ENCODE peak calls at places on chromosomes 11 and 22, in four cellular contexts. M is neural progenitor cell, Q is GM23248, D is PC-3. O is an unnamed sample.

GRCh38 chr22:24730864-24731263 is 43.7 kb downstream of the PIWIL3 start:
- DNase-seq in Q (no peak), D (no peak), M (peak), O (no peak)

GRCh38 chr11:69372589-69373250 is 78.8 kb downstream of the MYEOV start:
- DNase-seq in M (no peak), Q (no peak), D (no peak), O (no peak)

GRCh38 chr11:114279778-114280532 is 16.2 kb upstream of the NNMT start:
- DNase-seq in M (no peak), D (peak), Q (peak), O (no peak)

GRCh38 chr22:27727673-27728451 is 73.7 kb downstream of the MN1 start:
- DNase-seq in M (no peak), Q (no peak), D (no peak), O (no peak)

GRCh38 chr11:625636-626319 is 1.0 kb upstream of the CDHR5 start:
- DNase-seq in Q (no peak), M (no peak), D (no peak), O (peak)

GRCh38 chr22:48772286-48772907 is 1055.3 kb downstream of the BRD1 start:
- DNase-seq in D (no peak), M (no peak), Q (no peak), O (no peak)

GRCh38 chr11:12841946-12842630 is 167.0 kb upstream of the RASSF10 start:
- DNase-seq in Q (peak), D (peak), M (peak), O (peak)

GRCh38 chr22:30879398-30879797 is 89.2 kb downstream of the MORC2 start:
- DNase-seq in D (no peak), Q (no peak), M (no peak), O (no peak)

GRCh38 chr11:86931059-86931964 is 23.9 kb downstream of the FZD4 start:
- DNase-seq in M (no peak), Q (no peak), D (no peak), O (no peak)

GRCh38 chr11:79412761-79413160 is 28.1 kb downstream of the TENM4 start:
- DNase-seq in Q (peak), M (no peak), D (no peak), O (no peak)

GRCh38 chr11:80146231-80146630 is 705.4 kb upstream of the TENM4 start:
- DNase-seq in Q (no peak), D (peak), M (no peak), O (no peak)

GRCh38 chr11:67648140-67648795 is 2.3 kb downstream of the ACY3 start:
- DNase-seq in D (no peak), Q (peak), M (peak), O (peak)

GRCh38 chr11:111469200-111469599 is 43.0 kb downstream of the BTG4 start:
- DNase-seq in Q (peak), M (no peak), D (no peak), O (no peak)

GRCh38 chr22:27110985-27111451 is 453.6 kb downstream of the MIAT start:
- DNase-seq in M (peak), Q (peak), D (no peak), O (peak)

GRCh38 chr22:30866811-30867271 is 101.7 kb downstream of the MORC2 start:
- DNase-seq in D (peak), Q (peak), M (peak), O (peak)

GRCh38 chr11:60971520-60971919 is at the start of gene CD6:
- DNase-seq in D (no peak), M (no peak), Q (no peak), O (no peak)

GRCh38 chr11:92473736-92474135 is 249.1 kb downstream of the FAT3 start:
- DNase-seq in D (peak), Q (peak), M (no peak), O (no peak)

GRCh38 chr11:88411265-88411664 is 73.7 kb upstream of the CTSC start:
- DNase-seq in D (peak), Q (peak), M (no peak), O (no peak)

GRCh38 chr11:59669611-59670009 is 773 bp upstream of the PATL1 start:
- DNase-seq in D (peak), M (no peak), Q (peak), O (no peak)

GRCh38 chr22:17824452-17824851 is 50.2 kb upstream of the BID start:
- DNase-seq in M (no peak), Q (no peak), D (no peak), O (no peak)

GRCh38 chr22:24450600-24450999 is 23.2 kb downstream of the ADORA2A start:
- DNase-seq in Q (no peak), D (no peak), M (peak), O (no peak)

GRCh38 chr22:17922925-17923898 is 101.1 kb downstream of the MICAL3 start:
- DNase-seq in M (no peak), Q (peak), D (peak), O (no peak)

GRCh38 chr11:62539238-62539925 is 7.2 kb downstream of the AHNAK start:
- DNase-seq in D (peak), Q (peak), M (peak), O (peak)

GRCh38 chr11:123300874-123301695 is 106.0 kb upstream of the CLMP start:
- DNase-seq in M (no peak), Q (peak), D (peak), O (no peak)

GRCh38 chr11:61747389-61748285 is 4.8 kb upstream of the MYRF start:
- DNase-seq in Q (peak), M (peak), D (peak), O (peak)

GRCh38 chr22:25774575-25775026 is 32.6 kb downstream of the MYO18B start:
- DNase-seq in D (peak), Q (peak), M (peak), O (no peak)

GRCh38 chr11:20596629-20597129 is 2.7 kb upstream of the SLC6A5 start:
- DNase-seq in Q (peak), D (no peak), M (peak), O (no peak)

GRCh38 chr11:84022221-84022620 is 736.1 kb upstream of the CCDC90B start:
- DNase-seq in D (no peak), Q (no peak), M (peak), O (no peak)

GRCh38 chr11:64124147-64124546 is 41.8 kb downstream of the MACROD1 start:
- DNase-seq in M (no peak), Q (no peak), D (peak), O (no peak)

GRCh38 chr11:91795139-91795887 is 429.3 kb upstream of the FAT3 start:
- DNase-seq in Q (no peak), M (no peak), D (peak), O (no peak)

GRCh38 chr11:22666700-22667439 is 459 bp downstream of the GAS2 start:
- DNase-seq in Q (peak), M (peak), D (no peak), O (peak)

GRCh38 chr11:17263803-17264202 is 12.7 kb upstream of the NUCB2 start:
- DNase-seq in M (no peak), D (peak), Q (peak), O (no peak)

GRCh38 chr22:23278883-23279675 is 98.8 kb downstream of the BCR start:
- DNase-seq in M (no peak), Q (peak), D (peak), O (no peak)

GRCh38 chr11:68632802-68633201 is 51.5 kb upstream of the GAL start:
- DNase-seq in M (peak), Q (peak), D (peak), O (peak)

GRCh38 chr11:36469881-36470802 is 39.9 kb downstream of the TRAF6 start:
- DNase-seq in Q (peak), M (no peak), D (peak), O (no peak)

GRCh38 chr11:6413791-6414231 is 5.1 kb downstream of the APBB1 start:
- DNase-seq in M (no peak), D (no peak), Q (peak), O (no peak)

GRCh38 chr11:77201991-77202841 is 74.2 kb downstream of the MYO7A start:
- DNase-seq in D (no peak), Q (no peak), M (no peak), O (no peak)

GRCh38 chr11:83069441-83070043 is 2.2 kb downstream of the RAB30 start:
- DNase-seq in D (no peak), M (peak), Q (peak), O (no peak)

GRCh38 chr11:2318123-2318522 is 16.3 kb downstream of the TSPAN32 start:
- DNase-seq in M (no peak), D (no peak), Q (no peak), O (no peak)

GRCh38 chr11:103586756-103587155 is 449.7 kb upstream of the DDI1 start:
- DNase-seq in Q (peak), D (peak), M (no peak), O (no peak)

GRCh38 chr22:36296690-36297089 is 43.8 kb downstream of the APOL1 start:
- DNase-seq in M (no peak), Q (no peak), D (no peak), O (no peak)

GRCh38 chr22:36299295-36299694 is 46.4 kb downstream of the APOL1 start:
- DNase-seq in Q (no peak), M (no peak), D (no peak), O (no peak)

GRCh38 chr22:36298601-36299000 is 45.7 kb downstream of the APOL1 start:
- DNase-seq in Q (no peak), M (no peak), D (no peak), O (no peak)

GRCh38 chr22:36298118-36298517 is 45.2 kb downstream of the APOL1 start:
- DNase-seq in D (no peak), Q (no peak), M (no peak), O (no peak)

GRCh38 chr22:36297568-36297967 is 44.6 kb downstream of the APOL1 start:
- DNase-seq in D (no peak), M (no peak), Q (no peak), O (no peak)
- TF ChIP-seq EZH2 in D (no peak), M (no peak), Q (no peak), O (no peak)

DNA sequence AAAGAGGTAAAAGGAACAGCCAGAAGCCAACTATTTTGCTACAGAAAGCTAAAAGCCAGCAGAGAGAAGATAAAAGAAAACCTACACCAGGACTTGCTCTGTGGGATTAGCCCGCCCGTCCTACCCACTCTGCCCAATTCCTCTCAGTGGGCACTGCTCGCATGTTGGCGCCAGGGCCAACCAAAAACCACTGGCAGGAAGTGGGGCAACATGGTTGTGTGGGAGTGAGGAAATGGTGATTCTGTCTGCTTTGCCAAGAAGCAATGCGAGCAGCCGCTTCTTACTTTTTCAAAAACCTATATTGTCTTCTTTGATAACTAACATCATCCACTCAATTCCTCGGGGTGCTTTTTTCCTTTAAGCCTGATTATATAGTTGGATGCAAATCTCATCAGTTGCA is 14.2 kb upstream of the APOA1 start:
- DNase-seq in D (no peak), M (no peak), Q (no peak), O (no peak)
- TF ChIP-seq EZH2phosphoT487 in D (no peak), M (no peak), Q (no peak), O (no peak)

DNA sequence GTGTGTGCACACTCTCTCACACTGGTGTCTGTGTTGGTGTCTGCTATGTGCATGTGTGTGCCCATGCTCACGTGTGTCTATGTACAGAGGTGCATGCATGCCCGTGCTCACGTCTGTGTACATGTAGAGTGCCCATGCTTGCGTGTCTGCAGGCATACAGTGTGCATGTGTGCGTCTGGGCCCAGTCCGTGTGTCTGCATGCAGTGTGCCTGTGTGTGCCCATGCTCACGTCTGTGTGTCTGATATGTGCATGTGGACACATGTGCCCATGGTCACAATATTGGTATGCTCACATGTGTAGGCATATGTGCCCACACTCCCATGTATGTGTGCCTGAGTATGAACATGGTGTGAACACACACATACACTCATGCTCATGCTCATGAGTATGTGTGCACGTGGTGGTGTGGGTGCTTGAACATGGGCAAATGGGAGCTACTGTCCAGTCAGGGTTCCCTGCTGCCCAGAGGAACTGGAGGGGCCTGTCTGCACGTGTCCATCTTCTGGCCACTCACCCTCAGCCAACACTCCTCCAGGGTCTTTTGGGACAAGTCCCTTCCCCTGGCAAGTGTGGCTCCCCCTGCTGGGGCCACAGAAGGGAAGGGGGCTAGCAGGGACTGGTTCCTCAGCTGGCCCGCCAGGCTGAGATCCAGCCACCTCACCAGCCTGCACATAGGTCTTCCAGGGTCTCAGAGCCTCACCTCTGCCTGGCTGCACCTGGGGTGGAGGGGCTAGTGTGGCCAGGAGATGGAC is 7.3 kb upstream of the TBX1 start:
- DNase-seq in M (no peak), Q (no peak), D (no peak), O (no peak)
- TF ChIP-seq EZH2 in M (no peak), Q (no peak), D (no peak), O (no peak)

DNA sequence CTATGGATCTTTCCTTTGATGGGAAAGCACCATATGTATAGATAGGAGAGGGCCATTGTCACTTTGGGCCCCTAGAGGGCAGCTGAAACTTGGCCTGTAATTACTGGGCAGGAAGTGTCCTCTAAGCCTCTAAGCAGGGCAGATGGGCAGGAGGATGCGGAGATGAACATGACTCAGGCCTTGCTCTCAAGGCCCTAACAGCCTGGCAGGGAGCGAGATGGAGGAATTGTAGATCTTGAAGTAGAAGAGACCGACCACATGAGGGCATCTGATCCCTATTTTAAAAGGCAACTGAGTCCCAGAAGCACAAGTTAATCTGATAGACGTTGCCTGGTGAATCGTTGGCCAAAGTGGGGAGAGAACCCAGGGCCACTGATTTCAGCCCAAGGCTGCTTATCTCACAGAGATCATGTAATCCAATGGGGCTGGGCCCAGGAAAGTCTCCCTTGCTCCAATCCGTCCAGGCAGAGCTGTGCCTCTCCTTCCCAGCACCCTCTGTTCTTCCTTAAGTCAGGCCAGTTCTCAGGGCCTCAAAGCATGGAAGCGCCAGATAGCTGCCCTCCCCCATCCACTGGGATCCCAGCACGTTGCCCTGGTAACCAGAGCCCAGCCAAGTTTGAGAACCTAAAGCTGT is 2.5 kb upstream of the SEPTIN3 start:
- DNase-seq in D (peak), Q (peak), M (peak), O (peak)
- TF ChIP-seq EZH2phosphoT487 in D (no peak), Q (no peak), M (no peak), O (no peak)

DNA sequence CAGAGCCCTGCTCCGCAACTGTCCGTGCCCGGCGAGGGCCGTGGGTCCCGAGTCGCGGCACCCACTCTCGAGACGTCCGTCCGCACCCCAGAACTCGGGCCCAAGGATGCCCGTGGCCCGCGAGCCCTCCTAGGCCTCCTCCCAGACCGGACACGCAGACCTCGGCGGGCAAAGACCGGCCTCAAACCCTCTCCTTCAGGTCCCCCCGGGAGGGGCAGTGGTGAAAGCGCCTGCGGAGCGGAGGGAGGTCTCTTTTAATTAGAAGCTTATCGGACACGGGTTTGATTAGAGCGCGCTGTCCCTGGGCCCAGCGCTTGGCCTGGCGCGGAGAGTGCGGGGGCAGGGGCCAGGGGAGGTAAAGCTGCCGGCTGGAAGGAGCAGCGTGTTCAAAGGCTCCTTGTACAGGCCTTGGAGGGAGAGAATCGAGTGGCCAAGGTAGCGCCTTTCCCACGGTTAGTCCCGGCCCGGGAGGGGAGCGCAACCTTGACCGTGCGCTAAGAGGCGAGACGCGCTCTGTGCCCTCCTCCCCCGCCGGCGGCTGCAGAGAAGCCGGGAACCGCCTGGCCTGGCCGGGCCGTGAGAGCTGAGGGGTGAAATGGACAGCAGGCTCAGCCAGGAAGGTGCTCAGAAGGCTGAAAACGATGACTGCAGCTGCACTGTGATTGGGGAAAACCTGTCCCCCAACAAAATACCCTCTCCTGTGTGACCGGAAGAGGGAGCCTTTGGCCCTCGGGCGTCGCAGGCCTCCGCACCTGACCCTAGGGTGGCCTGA is 4.6 kb downstream of the WT1 start:
- DNase-seq in Q (no peak), M (peak), D (no peak), O (no peak)
- TF ChIP-seq EZH2 in Q (no peak), M (peak), D (no peak), O (peak)

DNA sequence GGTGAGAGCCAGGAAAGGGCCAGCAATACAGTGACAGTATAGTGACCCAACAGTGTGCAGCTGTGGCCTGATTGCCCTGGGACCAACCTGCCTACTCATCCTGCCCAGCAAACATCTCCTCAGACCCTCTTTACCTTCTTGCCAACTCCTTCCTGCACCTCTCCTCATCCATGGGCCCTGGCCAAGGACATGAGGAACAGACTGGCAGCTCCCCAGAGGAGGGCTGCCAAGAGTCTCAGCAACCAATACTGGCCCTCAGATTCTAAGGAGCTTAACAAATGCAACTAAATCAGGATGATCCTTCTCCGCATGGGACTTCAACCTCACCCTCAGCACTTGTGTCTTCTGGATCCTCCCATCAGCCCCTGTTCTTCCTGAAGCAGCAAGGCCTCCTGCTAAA is 77.0 kb downstream of the RPL27A start:
- DNase-seq in Q (no peak), D (no peak), M (no peak), O (no peak)
- TF ChIP-seq EZH2phosphoT487 in Q (no peak), D (no peak), M (no peak), O (no peak)